ENCODE peak calls at places on chromosomes 6 and 20, in nine cellular contexts. One of them, this sample, is unnamed.

GRCh38 chr6:136477548-136477947 is 72.7 kb downstream of the MAP7 start:
- DNase-seq in psoas muscle: no peak
- DNase-seq in fibroblast of the aortic adventitia: no peak
- DNase-seq in type B pancreatic cell: no peak
- DNase-seq in cardiac fibroblast: no peak
- DNase-seq in left ventricle myocardium inferior: no peak
- DNase-seq in GM10248: no peak
- DNase-seq in GM12865: no peak
- DNase-seq in ascending aorta: no peak
- DNase-seq in this sample: no peak

GRCh38 chr20:53292347-53292746 is 301.3 kb downstream of the ZNF217 start:
- DNase-seq in ascending aorta: no peak
- DNase-seq in cardiac fibroblast: no peak
- DNase-seq in fibroblast of the aortic adventitia: no peak
- DNase-seq in psoas muscle: no peak
- DNase-seq in type B pancreatic cell: no peak
- DNase-seq in GM12865: no peak
- DNase-seq in GM10248: no peak
- DNase-seq in left ventricle myocardium inferior: no peak
- DNase-seq in this sample: no peak

GRCh38 chr20:46363874-46364669 is 42.3 kb downstream of the ELMO2 start:
- DNase-seq in GM10248: peak
- DNase-seq in cardiac fibroblast: peak
- DNase-seq in fibroblast of the aortic adventitia: peak
- DNase-seq in GM12865: peak
- DNase-seq in ascending aorta: peak
- DNase-seq in left ventricle myocardium inferior: peak
- DNase-seq in type B pancreatic cell: peak
- DNase-seq in psoas muscle: peak
- DNase-seq in this sample: peak

GRCh38 chr6:146127447-146128215 is 98.8 kb downstream of the GRM1 start:
- DNase-seq in left ventricle myocardium inferior: no peak
- DNase-seq in type B pancreatic cell: no peak
- DNase-seq in GM10248: no peak
- DNase-seq in fibroblast of the aortic adventitia: no peak
- DNase-seq in ascending aorta: no peak
- DNase-seq in GM12865: no peak
- DNase-seq in psoas muscle: no peak
- DNase-seq in cardiac fibroblast: no peak
- DNase-seq in this sample: no peak

GRCh38 chr20:62925420-62926228 is 681 bp downstream of the DIDO1 start:
- DNase-seq in GM10248: peak
- DNase-seq in cardiac fibroblast: peak
- DNase-seq in ascending aorta: no peak
- DNase-seq in psoas muscle: peak
- DNase-seq in fibroblast of the aortic adventitia: peak
- DNase-seq in GM12865: peak
- DNase-seq in type B pancreatic cell: no peak
- DNase-seq in left ventricle myocardium inferior: no peak
- DNase-seq in this sample: peak

GRCh38 chr6:72616406-72617015 is 5.4 kb upstream of the KCNQ5 start:
- DNase-seq in left ventricle myocardium inferior: no peak
- DNase-seq in cardiac fibroblast: peak
- DNase-seq in ascending aorta: no peak
- DNase-seq in GM12865: peak
- DNase-seq in type B pancreatic cell: no peak
- DNase-seq in psoas muscle: no peak
- DNase-seq in fibroblast of the aortic adventitia: peak
- DNase-seq in GM10248: peak
- DNase-seq in this sample: peak

GRCh38 chr6:105871542-105871941 is 214.6 kb upstream of the PRDM1 start:
- DNase-seq in ascending aorta: no peak
- DNase-seq in fibroblast of the aortic adventitia: no peak
- DNase-seq in GM12865: no peak
- DNase-seq in GM10248: no peak
- DNase-seq in left ventricle myocardium inferior: no peak
- DNase-seq in psoas muscle: no peak
- DNase-seq in type B pancreatic cell: no peak
- DNase-seq in cardiac fibroblast: no peak
- DNase-seq in this sample: no peak

GRCh38 chr6:143805832-143806281 is 37.3 kb upstream of the LTV1 start:
- DNase-seq in fibroblast of the aortic adventitia: peak
- DNase-seq in cardiac fibroblast: peak
- DNase-seq in GM10248: no peak
- DNase-seq in GM12865: no peak
- DNase-seq in psoas muscle: no peak
- DNase-seq in type B pancreatic cell: no peak
- DNase-seq in ascending aorta: no peak
- DNase-seq in left ventricle myocardium inferior: no peak
- DNase-seq in this sample: no peak

GRCh38 chr6:50845499-50846108 is 26.9 kb downstream of the TFAP2B start:
- DNase-seq in fibroblast of the aortic adventitia: no peak
- DNase-seq in left ventricle myocardium inferior: no peak
- DNase-seq in GM12865: no peak
- DNase-seq in ascending aorta: no peak
- DNase-seq in cardiac fibroblast: no peak
- DNase-seq in type B pancreatic cell: no peak
- DNase-seq in GM10248: no peak
- DNase-seq in psoas muscle: no peak
- DNase-seq in this sample: no peak

GRCh38 chr20:33668087-33668790 is 1.5 kb downstream of the ACTL10 start:
- DNase-seq in cardiac fibroblast: no peak
- DNase-seq in fibroblast of the aortic adventitia: no peak
- DNase-seq in ascending aorta: no peak
- DNase-seq in GM10248: peak
- DNase-seq in GM12865: no peak
- DNase-seq in type B pancreatic cell: peak
- DNase-seq in left ventricle myocardium inferior: peak
- DNase-seq in psoas muscle: no peak
- DNase-seq in this sample: peak

GRCh38 chr20:35603695-35604443 is 11.8 kb upstream of the SPAG4 start:
- DNase-seq in GM10248: no peak
- DNase-seq in cardiac fibroblast: no peak
- DNase-seq in type B pancreatic cell: no peak
- DNase-seq in psoas muscle: peak
- DNase-seq in ascending aorta: no peak
- DNase-seq in left ventricle myocardium inferior: no peak
- DNase-seq in fibroblast of the aortic adventitia: no peak
- DNase-seq in GM12865: no peak
- DNase-seq in this sample: no peak

DNA sequence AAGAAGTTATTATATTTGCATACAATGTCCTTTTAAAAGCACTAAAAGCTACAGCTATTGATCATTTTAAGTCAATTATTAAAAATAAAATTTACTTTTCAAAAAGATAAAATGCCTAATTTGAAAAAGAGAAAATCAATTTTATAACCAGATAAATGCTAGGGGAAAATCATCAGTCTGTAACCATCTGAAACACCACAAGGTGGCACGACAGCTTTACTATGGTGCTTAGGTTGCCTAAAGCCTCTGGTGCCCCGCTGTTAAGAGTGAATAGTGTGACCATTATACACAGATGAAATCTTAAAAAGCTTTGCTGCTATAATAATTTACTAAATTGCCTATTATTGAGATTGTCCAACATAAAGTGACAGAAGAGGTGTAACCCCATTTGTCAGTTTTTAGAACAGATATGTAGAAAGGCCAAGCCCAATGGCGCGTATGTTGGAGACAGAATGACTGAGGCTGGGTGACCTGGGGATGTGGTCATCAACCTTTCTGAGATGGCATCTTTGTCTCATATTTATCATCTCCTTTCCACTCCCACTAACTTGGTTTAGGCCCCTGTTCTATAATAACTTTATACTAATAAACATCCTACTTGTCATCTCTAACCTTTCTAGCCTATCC is 100.8 kb downstream of the MOXD1 start:
- DNase-seq in psoas muscle: no peak
- DNase-seq in GM10248: peak
- DNase-seq in cardiac fibroblast: peak
- DNase-seq in left ventricle myocardium inferior: no peak
- DNase-seq in type B pancreatic cell: no peak
- DNase-seq in fibroblast of the aortic adventitia: peak
- DNase-seq in GM12865: peak
- DNase-seq in ascending aorta: no peak
- DNase-seq in this sample: peak
- TF ChIP-seq CTCF in psoas muscle: peak
- TF ChIP-seq CTCF in GM10248: peak
- TF ChIP-seq CTCF in cardiac fibroblast: peak
- TF ChIP-seq CTCF in left ventricle myocardium inferior: peak
- TF ChIP-seq CTCF in type B pancreatic cell: peak
- TF ChIP-seq CTCF in fibroblast of the aortic adventitia: peak
- TF ChIP-seq CTCF in GM12865: peak
- TF ChIP-seq CTCF in ascending aorta: peak
- TF ChIP-seq CTCF in this sample: peak

GRCh38 chr6:166156942-166157341 is 10.7 kb downstream of the TBXT start:
- DNase-seq in GM10248: no peak
- DNase-seq in fibroblast of the aortic adventitia: peak
- DNase-seq in cardiac fibroblast: peak
- DNase-seq in type B pancreatic cell: no peak
- DNase-seq in left ventricle myocardium inferior: no peak
- DNase-seq in psoas muscle: no peak
- DNase-seq in ascending aorta: no peak
- DNase-seq in GM12865: no peak
- DNase-seq in this sample: no peak
- TF ChIP-seq CTCF in GM10248: peak
- TF ChIP-seq CTCF in fibroblast of the aortic adventitia: peak
- TF ChIP-seq CTCF in cardiac fibroblast: peak
- TF ChIP-seq CTCF in type B pancreatic cell: peak
- TF ChIP-seq CTCF in left ventricle myocardium inferior: peak
- TF ChIP-seq CTCF in psoas muscle: no peak
- TF ChIP-seq CTCF in ascending aorta: no peak
- TF ChIP-seq CTCF in GM12865: no peak
- TF ChIP-seq CTCF in this sample: no peak

GRCh38 chr6:55888917-55889316 is 13.5 kb upstream of the BMP5 start:
- DNase-seq in GM12865: peak
- DNase-seq in cardiac fibroblast: no peak
- DNase-seq in left ventricle myocardium inferior: no peak
- DNase-seq in type B pancreatic cell: no peak
- DNase-seq in fibroblast of the aortic adventitia: no peak
- DNase-seq in GM10248: no peak
- DNase-seq in ascending aorta: no peak
- DNase-seq in psoas muscle: no peak
- DNase-seq in this sample: no peak

GRCh38 chr6:55882731-55883595 is 7.6 kb upstream of the BMP5 start:
- DNase-seq in psoas muscle: no peak
- DNase-seq in ascending aorta: no peak
- DNase-seq in fibroblast of the aortic adventitia: peak
- DNase-seq in cardiac fibroblast: peak
- DNase-seq in left ventricle myocardium inferior: no peak
- DNase-seq in GM10248: no peak
- DNase-seq in type B pancreatic cell: no peak
- DNase-seq in GM12865: no peak
- DNase-seq in this sample: no peak

GRCh38 chr6:55886185-55886836 is 10.9 kb upstream of the BMP5 start:
- DNase-seq in type B pancreatic cell: no peak
- DNase-seq in fibroblast of the aortic adventitia: peak
- DNase-seq in ascending aorta: no peak
- DNase-seq in cardiac fibroblast: peak
- DNase-seq in GM10248: no peak
- DNase-seq in left ventricle myocardium inferior: no peak
- DNase-seq in GM12865: peak
- DNase-seq in psoas muscle: no peak
- DNase-seq in this sample: no peak
- TF ChIP-seq CTCF in type B pancreatic cell: peak
- TF ChIP-seq CTCF in fibroblast of the aortic adventitia: peak
- TF ChIP-seq CTCF in ascending aorta: no peak
- TF ChIP-seq CTCF in cardiac fibroblast: peak
- TF ChIP-seq CTCF in GM10248: peak
- TF ChIP-seq CTCF in left ventricle myocardium inferior: peak
- TF ChIP-seq CTCF in GM12865: no peak
- TF ChIP-seq CTCF in psoas muscle: peak
- TF ChIP-seq CTCF in this sample: no peak

GRCh38 chr20:32470025-32470861 is 112.1 kb downstream of the ASXL1 start:
- DNase-seq in type B pancreatic cell: no peak
- DNase-seq in GM10248: no peak
- DNase-seq in fibroblast of the aortic adventitia: peak
- DNase-seq in GM12865: peak
- DNase-seq in psoas muscle: peak
- DNase-seq in cardiac fibroblast: peak
- DNase-seq in left ventricle myocardium inferior: peak
- DNase-seq in ascending aorta: no peak
- DNase-seq in this sample: peak
- TF ChIP-seq CTCF in type B pancreatic cell: peak
- TF ChIP-seq CTCF in GM10248: peak
- TF ChIP-seq CTCF in fibroblast of the aortic adventitia: peak
- TF ChIP-seq CTCF in GM12865: no peak
- TF ChIP-seq CTCF in psoas muscle: peak
- TF ChIP-seq CTCF in cardiac fibroblast: peak
- TF ChIP-seq CTCF in left ventricle myocardium inferior: peak
- TF ChIP-seq CTCF in ascending aorta: peak
- TF ChIP-seq CTCF in this sample: peak

GRCh38 chr6:141199074-141199473 is 933.7 kb upstream of the GJE1 start:
- DNase-seq in cardiac fibroblast: peak
- DNase-seq in left ventricle myocardium inferior: no peak
- DNase-seq in psoas muscle: no peak
- DNase-seq in fibroblast of the aortic adventitia: no peak
- DNase-seq in GM12865: no peak
- DNase-seq in type B pancreatic cell: no peak
- DNase-seq in ascending aorta: no peak
- DNase-seq in GM10248: no peak
- DNase-seq in this sample: no peak

DNA sequence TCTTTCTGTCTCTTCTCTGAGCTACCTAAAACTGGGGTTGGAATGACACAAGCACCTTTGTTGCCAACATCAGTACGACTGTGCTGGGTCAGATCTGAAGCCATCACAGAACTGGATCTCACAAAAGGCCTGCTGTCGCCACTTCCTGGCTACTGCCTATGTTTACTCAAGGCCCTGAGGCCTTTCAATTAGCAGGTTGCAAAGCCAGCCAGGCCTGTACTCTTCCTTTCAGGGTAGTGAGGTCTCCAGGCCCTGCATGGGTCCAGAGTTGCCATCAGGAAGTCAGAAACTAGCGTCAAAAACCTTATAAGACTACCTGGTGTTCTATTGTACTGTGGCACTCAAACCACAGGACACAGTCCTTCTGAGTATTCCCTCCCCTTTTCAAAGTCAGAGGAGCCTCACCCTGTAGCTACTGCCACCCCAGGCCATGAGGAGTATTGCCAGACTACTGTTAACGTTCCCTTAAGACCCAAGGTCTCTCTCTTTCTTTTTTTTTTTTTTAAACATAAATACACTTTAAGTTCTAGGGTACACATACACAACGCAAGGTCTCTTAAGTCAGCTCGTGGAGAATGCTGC is 937.4 kb upstream of the GJE1 start:
- DNase-seq in cardiac fibroblast: no peak
- DNase-seq in fibroblast of the aortic adventitia: no peak
- DNase-seq in psoas muscle: no peak
- DNase-seq in type B pancreatic cell: no peak
- DNase-seq in left ventricle myocardium inferior: no peak
- DNase-seq in ascending aorta: no peak
- DNase-seq in GM12865: peak
- DNase-seq in GM10248: no peak
- DNase-seq in this sample: no peak
- TF ChIP-seq CTCF in cardiac fibroblast: no peak
- TF ChIP-seq CTCF in fibroblast of the aortic adventitia: no peak
- TF ChIP-seq CTCF in psoas muscle: no peak
- TF ChIP-seq CTCF in type B pancreatic cell: no peak
- TF ChIP-seq CTCF in left ventricle myocardium inferior: no peak
- TF ChIP-seq CTCF in ascending aorta: no peak
- TF ChIP-seq CTCF in GM12865: peak
- TF ChIP-seq CTCF in GM10248: no peak
- TF ChIP-seq CTCF in this sample: no peak

GRCh38 chr20:50152394-50153152 is 950 bp downstream of the PEDS1 start:
- DNase-seq in psoas muscle: no peak
- DNase-seq in GM12865: no peak
- DNase-seq in type B pancreatic cell: no peak
- DNase-seq in ascending aorta: no peak
- DNase-seq in cardiac fibroblast: no peak
- DNase-seq in GM10248: no peak
- DNase-seq in left ventricle myocardium inferior: no peak
- DNase-seq in fibroblast of the aortic adventitia: no peak
- DNase-seq in this sample: peak
- TF ChIP-seq CTCF in psoas muscle: no peak
- TF ChIP-seq CTCF in GM12865: no peak
- TF ChIP-seq CTCF in type B pancreatic cell: no peak
- TF ChIP-seq CTCF in ascending aorta: no peak
- TF ChIP-seq CTCF in cardiac fibroblast: no peak
- TF ChIP-seq CTCF in GM10248: no peak
- TF ChIP-seq CTCF in left ventricle myocardium inferior: no peak
- TF ChIP-seq CTCF in fibroblast of the aortic adventitia: peak
- TF ChIP-seq CTCF in this sample: no peak

This sample was measured in GM20000.